ENCODE peak calls at places on chromosomes 16 and 17, in four cellular contexts. D is fibroblast of lung, F is AG04449, U is choroid plexus epithelial cell. L is an unnamed sample.

GRCh38 chr17:80838381-80839345 is 153.0 kb upstream of the CHMP6 start:
- DNase-seq in U (no peak), D (no peak), F (no peak), L (no peak)

GRCh38 chr16:61148930-61149329 is 887.3 kb downstream of the CDH8 start:
- DNase-seq in U (no peak), F (no peak), D (no peak), L (no peak)

GRCh38 chr17:59707971-59708425 is 544 bp downstream of the VMP1 start:
- DNase-seq in D (no peak), F (no peak), U (no peak), L (no peak)

GRCh38 chr16:77833906-77834599 is 45.7 kb downstream of the VAT1L start:
- DNase-seq in D (peak; percentile 59), U (peak; percentile 77), F (peak; percentile 60), L (no peak)

GRCh38 chr17:63039899-63040602 is 74.0 kb downstream of the TANC2 start:
- DNase-seq in D (peak; percentile 75), U (peak; percentile 56), F (peak; percentile 17), L (no peak)

GRCh38 chr17:83126275-83126930 is 47.0 kb downstream of the METRNL start:
- DNase-seq in F (no peak), D (no peak), U (no peak), L (no peak)

GRCh38 chr17:67606471-67606870 is 111.3 kb upstream of the NOL11 start:
- DNase-seq in U (peak; percentile 58), D (no peak), F (no peak), L (no peak)

GRCh38 chr16:19753815-19754643 is 36.0 kb downstream of the IQCK start:
- DNase-seq in U (peak; percentile 85), D (peak; percentile 12), F (no peak), L (no peak)

GRCh38 chr16:15398618-15399316 is 3.2 kb downstream of the MPV17L start:
- DNase-seq in U (no peak), F (no peak), D (no peak), L (no peak)

GRCh38 chr17:63780507-63780906 is 6.5 kb downstream of the DDX42 start:
- DNase-seq in F (no peak), D (peak; percentile 37), U (peak; percentile 48), L (no peak)

GRCh38 chr17:70968302-70968701 is 799.0 kb downstream of the KCNJ2 start:
- DNase-seq in F (no peak), U (peak; percentile 61), D (peak; percentile 80), L (no peak)

GRCh38 chr16:69049146-69049545 is 56.3 kb upstream of the HAS3 start:
- DNase-seq in U (peak; percentile 83), F (no peak), D (peak; percentile 46), L (no peak)

GRCh38 chr17:9643611-9644010 is 1.7 kb upstream of the USP43 start:
- DNase-seq in F (no peak), D (no peak), U (peak; percentile 28), L (no peak)

GRCh38 chr17:29615048-29615385 is 7.7 kb downstream of the CORO6 start:
- DNase-seq in F (no peak), U (peak; percentile 62), D (peak; percentile 36), L (peak; percentile 64)

GRCh38 chr16:4190934-4191333 is 50.9 kb downstream of the SRL start:
- DNase-seq in F (no peak), U (no peak), D (no peak), L (no peak)

GRCh38 chr17:40956401-40957254 is 10.1 kb downstream of the KRT39 start:
- DNase-seq in D (peak; percentile 67), F (peak; percentile 100), U (peak; percentile 93), L (no peak)

GRCh38 chr16:57314161-57314785 is 29.8 kb upstream of the PLLP start:
- DNase-seq in F (no peak), U (peak; percentile 10), D (no peak), L (no peak)

GRCh38 chr17:19013806-19014627 is 9.5 kb upstream of the FAM83G start:
- DNase-seq in D (no peak), U (no peak), F (no peak), L (no peak)

GRCh38 chr17:45237686-45238085 is 16.0 kb downstream of the FMNL1 start:
- DNase-seq in F (no peak), D (no peak), U (no peak), L (no peak)

GRCh38 chr16:46658925-46659324 is 30.1 kb downstream of the VPS35 start:
- DNase-seq in F (no peak), U (peak; percentile 43), D (no peak), L (no peak)

GRCh38 chr17:78836420-78837021 is 4.1 kb downstream of the USP36 start:
- DNase-seq in U (no peak), F (no peak), D (no peak), L (no peak)

GRCh38 chr17:78838574-78839005 is 2.0 kb downstream of the USP36 start:
- DNase-seq in U (no peak), F (no peak), D (no peak), L (no peak)

GRCh38 chr17:78832541-78832810 is 8.1 kb downstream of the USP36 start:
- DNase-seq in U (no peak), F (no peak), D (no peak), L (no peak)

GRCh38 chr17:78831688-78832540 is 8.7 kb downstream of the USP36 start:
- DNase-seq in D (no peak), F (no peak), U (no peak), L (no peak)

DNA sequence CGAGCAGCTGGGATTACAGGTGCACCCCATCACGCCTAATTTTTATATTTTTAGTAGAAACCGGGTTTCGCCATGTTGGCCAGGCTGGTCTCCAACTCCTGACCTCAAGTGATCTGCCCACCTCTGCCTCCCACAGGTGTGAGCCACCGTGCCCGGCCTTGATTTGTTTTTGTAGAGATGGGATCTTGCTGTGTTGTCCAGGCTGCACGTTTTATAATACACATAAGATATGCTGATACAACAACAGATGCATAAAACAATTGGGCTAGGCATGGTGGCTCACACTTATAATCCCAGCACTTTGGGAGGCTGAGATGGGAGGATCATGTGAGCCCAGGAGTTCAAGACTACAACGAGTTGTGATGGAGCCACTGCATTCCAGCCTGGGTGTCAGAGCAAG is 6.0 kb downstream of the USP36 start:
- DNase-seq in F (no peak), D (no peak), U (no peak), L (no peak)
- TF ChIP-seq CTCF in F (no peak), D (no peak), U (no peak), L (no peak)

GRCh38 chr16:88404769-88405168 is 22.0 kb downstream of the ZNF469 start:
- DNase-seq in U (no peak), D (no peak), F (no peak), L (no peak)

GRCh38 chr16:88402551-88402950 is 19.8 kb downstream of the ZNF469 start:
- DNase-seq in U (no peak), D (no peak), F (no peak), L (no peak)

GRCh38 chr16:88405325-88406060 is 22.7 kb downstream of the ZNF469 start:
- DNase-seq in F (no peak), U (peak; percentile 53), D (peak; percentile 60), L (no peak)

GRCh38 chr16:88401604-88402246 is 19.0 kb downstream of the ZNF469 start:
- DNase-seq in D (no peak), U (no peak), F (no peak), L (no peak)

DNA sequence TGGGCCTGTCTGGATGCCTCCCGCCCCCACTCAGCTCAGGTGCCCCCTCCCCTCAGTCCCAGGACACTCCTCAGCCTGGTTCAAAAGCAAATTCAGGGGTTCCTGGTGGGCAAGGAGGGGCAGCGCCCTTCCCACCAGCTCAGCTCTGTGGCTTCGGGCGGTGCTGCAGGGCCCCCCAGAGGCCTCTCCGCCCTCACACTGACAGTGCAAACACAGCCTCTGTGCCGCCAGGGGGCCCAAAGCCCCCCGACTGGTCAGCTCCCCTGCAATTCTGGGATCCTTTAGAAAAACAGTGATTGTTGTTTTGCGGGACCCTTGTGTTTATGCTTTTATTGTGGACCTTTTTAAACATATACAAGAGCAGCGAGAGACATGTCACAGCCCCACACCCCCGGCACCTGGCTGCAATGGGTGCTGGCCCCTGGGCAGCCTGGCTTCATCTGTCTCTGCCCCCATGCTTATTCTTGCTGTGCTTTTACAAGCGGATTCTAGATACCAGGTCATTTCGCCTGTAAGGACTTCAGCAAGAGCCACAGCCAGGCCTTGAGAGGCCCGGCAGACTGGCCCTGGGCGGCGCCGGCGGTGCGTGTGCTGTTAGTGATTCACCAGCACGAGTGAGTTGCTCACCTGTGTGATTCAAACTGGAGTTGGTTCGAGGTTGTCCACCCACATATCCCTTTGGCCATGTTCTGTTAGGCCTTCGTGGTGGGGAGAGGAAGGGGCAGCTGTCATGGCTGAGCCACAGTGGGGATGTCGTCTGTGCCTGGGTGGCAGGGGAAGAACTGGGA is 21.2 kb downstream of the ZNF469 start:
- DNase-seq in U (no peak), D (no peak), F (no peak), L (no peak)
- TF ChIP-seq CTCF in U (no peak), D (no peak), F (no peak), L (no peak)

GRCh38 chr17:46842835-46843234 is 8.5 kb upstream of the WNT9B start:
- DNase-seq in U (no peak), F (no peak), D (no peak), L (no peak)
- TF ChIP-seq CTCF in U (peak; percentile 65), F (peak; percentile 29), D (peak; percentile 46), L (no peak)

DNA sequence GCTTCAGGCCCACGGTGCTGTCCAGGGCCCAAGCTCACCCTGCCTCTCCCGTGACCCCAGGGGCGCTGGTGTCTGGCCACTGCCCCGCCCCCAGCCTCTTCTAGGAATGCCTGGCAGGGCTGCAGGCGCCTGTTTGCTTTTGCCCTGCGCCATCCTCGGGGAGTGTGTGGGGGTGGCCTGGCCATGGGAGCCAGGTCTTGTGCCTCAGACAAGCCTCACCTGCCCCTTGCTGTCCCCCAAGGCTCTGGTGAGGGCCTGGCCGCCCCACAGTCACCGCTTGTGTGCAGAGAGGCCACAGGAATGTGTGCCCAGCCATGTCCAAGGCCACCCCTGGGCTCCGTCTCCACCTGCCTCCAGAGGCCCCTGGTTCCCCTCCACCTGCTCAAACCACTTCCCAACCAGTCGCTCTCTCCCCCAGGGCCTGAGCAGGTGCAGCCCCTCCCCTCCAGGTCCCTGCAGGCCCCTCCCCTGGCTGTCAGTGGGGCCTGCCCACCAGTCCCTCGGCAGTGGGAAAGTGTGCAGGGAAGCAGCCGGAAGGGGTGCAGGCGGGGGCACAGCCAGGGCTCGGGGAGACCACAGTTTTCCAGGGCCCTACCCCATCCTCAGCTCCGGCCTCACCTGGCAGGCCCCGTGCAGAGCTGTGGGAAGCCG is 841 bp upstream of the IGFALS start:
- DNase-seq in F (no peak), U (no peak), D (no peak), L (no peak)
- TF ChIP-seq CTCF in F (no peak), U (no peak), D (no peak), L (no peak)

DNA sequence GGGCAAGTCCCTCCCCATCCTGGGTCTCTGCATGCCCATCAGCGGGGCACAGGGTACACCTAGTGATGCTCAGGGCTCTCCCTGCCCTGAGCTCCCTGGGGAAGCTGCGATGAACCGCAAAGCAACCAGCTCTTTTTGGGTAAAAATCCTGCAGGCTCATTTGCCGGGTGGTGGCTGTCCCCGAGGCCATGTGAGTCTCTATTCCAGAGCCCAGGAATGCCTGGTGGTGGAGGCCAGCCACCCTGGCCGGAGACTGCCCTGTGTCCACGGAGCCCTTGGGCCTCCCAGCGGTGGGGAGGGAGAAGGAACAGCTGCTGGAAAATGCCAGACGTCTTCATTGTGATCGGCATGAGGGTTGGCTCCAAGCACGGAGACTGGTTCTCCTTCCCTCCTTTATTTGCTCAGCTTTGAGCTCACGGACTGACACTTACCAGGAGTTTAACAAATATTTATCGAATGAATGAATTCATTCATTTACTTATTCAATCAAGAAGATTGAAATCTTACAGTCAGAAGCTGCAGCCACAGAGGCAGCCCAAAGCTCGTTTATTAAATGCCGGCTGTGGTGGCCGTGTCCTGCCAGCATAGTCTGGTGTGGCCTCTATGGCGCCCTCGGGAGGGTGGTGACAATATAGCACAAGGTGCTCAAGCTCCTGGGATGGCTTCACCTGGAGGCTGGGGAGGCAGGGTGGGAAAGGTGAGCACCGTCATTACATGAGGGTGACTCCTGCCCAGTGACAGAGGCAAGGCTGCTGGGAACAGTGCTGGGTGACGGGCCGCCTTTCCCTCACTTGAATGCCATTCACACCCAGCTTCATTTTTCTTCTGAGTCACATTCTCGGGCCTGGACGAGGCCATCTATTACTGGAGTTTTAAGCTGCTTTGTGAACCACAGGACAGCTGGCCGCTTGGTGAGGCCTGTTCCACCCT is 31.1 kb upstream of the JPH3 start:
- DNase-seq in F (no peak), U (peak; percentile 65), D (peak; percentile 75), L (no peak)
- TF ChIP-seq CTCF in F (peak; percentile 49), U (peak; percentile 75), D (peak; percentile 58), L (no peak)